ENCODE peak calls at places on chromosomes 6 and 20, in eight cellular contexts. Y is Right ventricle myocardium superior, L is endothelial cell, E is ACHN, P is renal cortical epithelial cell, X is Panc1, B is mammary epithelial cell, U is T-helper 1 cell. S is an unnamed sample.

GRCh38 chr6:40146902-40147301 is 212.6 kb upstream of the MOCS1 start:
- DNase-seq in Y (no peak), L (no peak), E (no peak), P (peak; percentile 27), X (no peak), B (no peak), U (no peak), S (no peak)

GRCh38 chr6:96816182-96816888 is 20.9 kb downstream of the GPR63 start:
- DNase-seq in Y (no peak), L (no peak), E (no peak), P (peak; percentile 25), X (no peak), B (no peak), U (no peak), S (no peak)

GRCh38 chr6:1316482-1317220 is 4.8 kb downstream of the FOXQ1 start:
- DNase-seq in Y (no peak), L (peak; percentile 48), E (peak; percentile 29), P (no peak), X (no peak), B (no peak), U (no peak), S (no peak)

GRCh38 chr6:125985967-125986294 is 409 bp upstream of the TRMT11 start:
- DNase-seq in Y (no peak), L (no peak), E (no peak), P (peak; percentile 12), X (no peak), B (no peak), U (no peak), S (no peak)

GRCh38 chr6:74731204-74731603 is 474.6 kb downstream of the COL12A1 start:
- DNase-seq in Y (no peak), L (no peak), E (no peak), P (no peak), X (no peak), B (peak; percentile 59), U (no peak), S (no peak)

GRCh38 chr6:112413805-112414204 is 66.7 kb downstream of the RFPL4B start:
- DNase-seq in Y (no peak), L (no peak), E (no peak), P (peak; percentile 7), X (no peak), B (peak; percentile 53), U (no peak), S (no peak)

GRCh38 chr6:14897836-14898235 is 348.0 kb upstream of the JARID2 start:
- DNase-seq in Y (no peak), L (no peak), E (no peak), P (no peak), X (no peak), B (no peak), U (no peak), S (no peak)

GRCh38 chr20:1240549-1240948 is 14.7 kb downstream of the RAD21L1 start:
- DNase-seq in Y (no peak), L (no peak), E (no peak), P (no peak), X (no peak), B (no peak), U (no peak), S (no peak)

GRCh38 chr20:51562027-51562333 is 19.5 kb upstream of the NFATC2 start:
- DNase-seq in Y (no peak), L (no peak), E (peak; percentile 8), P (no peak), X (no peak), B (no peak), U (no peak), S (no peak)

GRCh38 chr6:147087641-147088040 is 116.6 kb upstream of the STXBP5 start:
- DNase-seq in Y (no peak), L (no peak), E (no peak), P (no peak), X (no peak), B (no peak), U (no peak), S (no peak)

GRCh38 chr6:90463359-90463758 is 123.5 kb downstream of the MAP3K7 start:
- DNase-seq in Y (no peak), L (no peak), E (no peak), P (no peak), X (no peak), B (no peak), U (no peak), S (no peak)

GRCh38 chr6:160132776-160133338 is 11.2 kb downstream of the SLC22A1 start:
- DNase-seq in Y (no peak), L (no peak), E (no peak), P (no peak), X (no peak), B (peak; percentile 14), U (no peak), S (no peak)

GRCh38 chr6:12012231-12012565 is at the start of gene HIVEP1:
- DNase-seq in Y (peak; percentile 63), L (peak; percentile 53), E (no peak), P (no peak), X (no peak), B (no peak), U (no peak), S (no peak)

GRCh38 chr6:2450546-2450945 is 205.1 kb upstream of the GMDS start:
- DNase-seq in Y (peak; percentile 55), L (no peak), E (no peak), P (peak; percentile 38), X (no peak), B (peak; percentile 30), U (no peak), S (no peak)

GRCh38 chr6:48135352-48136084 is 24.5 kb upstream of the PTCHD4 start:
- DNase-seq in Y (no peak), L (no peak), E (no peak), P (peak; percentile 95), X (no peak), B (peak; percentile 78), U (no peak), S (no peak)

GRCh38 chr20:47818996-47819609 is 33.8 kb upstream of the SULF2 start:
- DNase-seq in Y (no peak), L (no peak), E (no peak), P (no peak), X (no peak), B (no peak), U (no peak), S (no peak)

GRCh38 chr6:158571826-158572652 is 12.1 kb downstream of the TMEM181 start:
- DNase-seq in Y (no peak), L (no peak), E (peak; percentile 28), P (peak; percentile 48), X (no peak), B (no peak), U (no peak), S (no peak)

GRCh38 chr6:131828946-131829345 is 21.1 kb downstream of the ENPP1 start:
- DNase-seq in Y (no peak), L (no peak), E (no peak), P (no peak), X (no peak), B (no peak), U (no peak), S (no peak)

GRCh38 chr6:132491303-132491702 is 21.6 kb downstream of the STX7 start:
- DNase-seq in Y (no peak), L (no peak), E (no peak), P (no peak), X (no peak), B (no peak), U (no peak), S (no peak)

GRCh38 chr6:119207973-119208725 is 129.7 kb upstream of the FAM184A start:
- DNase-seq in Y (no peak), L (no peak), E (no peak), P (peak; percentile 73), X (no peak), B (no peak), U (no peak), S (peak; percentile 21)

GRCh38 chr6:101011165-101011564 is 130.0 kb upstream of the ASCC3 start:
- DNase-seq in Y (no peak), L (no peak), E (no peak), P (peak; percentile 2), X (no peak), B (peak; percentile 17), U (no peak), S (no peak)

GRCh38 chr20:64131406-64131805 is 24.0 kb upstream of the NPBWR2 start:
- DNase-seq in Y (peak; percentile 37), L (no peak), E (no peak), P (no peak), X (no peak), B (peak; percentile 11), U (no peak), S (no peak)

GRCh38 chr6:71965404-71965803 is 79.1 kb downstream of the RIMS1 start:
- DNase-seq in Y (no peak), L (no peak), E (no peak), P (peak; percentile 4), X (no peak), B (no peak), U (no peak), S (no peak)

GRCh38 chr20:56843386-56843785 is 214.3 kb downstream of the TFAP2C start:
- DNase-seq in Y (peak; percentile 41), L (no peak), E (no peak), P (no peak), X (no peak), B (no peak), U (no peak), S (no peak)

GRCh38 chr6:150142657-150143501 is at the start of gene PPP1R14C:
- DNase-seq in Y (peak; percentile 58), L (peak; percentile 44), E (peak; percentile 47), P (peak; percentile 40), X (no peak), B (peak; percentile 84), U (no peak), S (no peak)

GRCh38 chr20:16158976-16159286 is 414.3 kb downstream of the KIF16B start:
- DNase-seq in Y (no peak), L (no peak), E (no peak), P (no peak), X (no peak), B (no peak), U (no peak), S (no peak)

GRCh38 chr20:43942661-43943285 is 28.1 kb downstream of the TOX2 start:
- DNase-seq in Y (no peak), L (no peak), E (peak; percentile 37), P (peak; percentile 74), X (no peak), B (peak; percentile 56), U (no peak), S (peak; percentile 21)

S was measured in HCT116.